ENCODE peak calls at places on chromosome 11, in eight cellular contexts. One of them, this sample, is unnamed.

GRCh38 chr11:9927670-9928069 is 263.8 kb downstream of the SWAP70 start:
- DNase-seq in body of pancreas: no peak
- DNase-seq in gastrocnemius medialis: no peak
- DNase-seq in fibroblast of lung: no peak
- DNase-seq in upper lobe of right lung: no peak
- DNase-seq in uterus: no peak
- DNase-seq in heart left ventricle: no peak
- DNase-seq in DND-41: no peak
- DNase-seq in this sample: no peak

GRCh38 chr11:86688398-86689179 is 16.2 kb upstream of the ME3 start:
- DNase-seq in upper lobe of right lung: no peak
- DNase-seq in body of pancreas: no peak
- DNase-seq in DND-41: no peak
- DNase-seq in gastrocnemius medialis: peak; percentile 43
- DNase-seq in uterus: no peak
- DNase-seq in fibroblast of lung: peak; percentile 72
- DNase-seq in heart left ventricle: no peak
- DNase-seq in this sample: peak; percentile 49

GRCh38 chr11:2975594-2975993 is 16.5 kb downstream of the NAP1L4 start:
- DNase-seq in heart left ventricle: no peak
- DNase-seq in uterus: no peak
- DNase-seq in DND-41: peak; percentile 41
- DNase-seq in body of pancreas: peak; percentile 36
- DNase-seq in upper lobe of right lung: no peak
- DNase-seq in fibroblast of lung: peak; percentile 55
- DNase-seq in gastrocnemius medialis: peak; percentile 29
- DNase-seq in this sample: no peak

GRCh38 chr11:34242037-34242625 is 115.7 kb downstream of the ABTB2 start:
- DNase-seq in fibroblast of lung: no peak
- DNase-seq in body of pancreas: no peak
- DNase-seq in gastrocnemius medialis: no peak
- DNase-seq in DND-41: no peak
- DNase-seq in uterus: no peak
- DNase-seq in heart left ventricle: no peak
- DNase-seq in upper lobe of right lung: no peak
- DNase-seq in this sample: no peak

GRCh38 chr11:31676280-31676982 is 134.7 kb downstream of the PAX6 start:
- DNase-seq in gastrocnemius medialis: no peak
- DNase-seq in uterus: no peak
- DNase-seq in body of pancreas: no peak
- DNase-seq in heart left ventricle: no peak
- DNase-seq in upper lobe of right lung: no peak
- DNase-seq in DND-41: no peak
- DNase-seq in fibroblast of lung: no peak
- DNase-seq in this sample: no peak

GRCh38 chr11:86696004-86696403 is 23.6 kb upstream of the ME3 start:
- DNase-seq in heart left ventricle: no peak
- DNase-seq in body of pancreas: no peak
- DNase-seq in DND-41: no peak
- DNase-seq in upper lobe of right lung: no peak
- DNase-seq in gastrocnemius medialis: no peak
- DNase-seq in fibroblast of lung: peak; percentile 95
- DNase-seq in uterus: no peak
- DNase-seq in this sample: no peak

GRCh38 chr11:104098555-104098954 is 62.1 kb downstream of the DDI1 start:
- DNase-seq in body of pancreas: no peak
- DNase-seq in heart left ventricle: no peak
- DNase-seq in fibroblast of lung: no peak
- DNase-seq in upper lobe of right lung: no peak
- DNase-seq in gastrocnemius medialis: no peak
- DNase-seq in uterus: no peak
- DNase-seq in DND-41: no peak
- DNase-seq in this sample: no peak

GRCh38 chr11:66007201-66007634 is 4.6 kb upstream of the CST6 start:
- DNase-seq in body of pancreas: no peak
- DNase-seq in gastrocnemius medialis: no peak
- DNase-seq in fibroblast of lung: no peak
- DNase-seq in heart left ventricle: no peak
- DNase-seq in upper lobe of right lung: no peak
- DNase-seq in DND-41: peak; percentile 48
- DNase-seq in uterus: no peak
- DNase-seq in this sample: no peak

GRCh38 chr11:63537293-63538101 is 889 bp downstream of the PLAAT4 start:
- DNase-seq in uterus: peak; percentile 82
- DNase-seq in gastrocnemius medialis: peak; percentile 62
- DNase-seq in DND-41: peak; percentile 33
- DNase-seq in upper lobe of right lung: peak; percentile 73
- DNase-seq in fibroblast of lung: peak; percentile 68
- DNase-seq in body of pancreas: peak; percentile 79
- DNase-seq in heart left ventricle: peak; percentile 74
- DNase-seq in this sample: peak; percentile 71

GRCh38 chr11:13215157-13215556 is 62.4 kb upstream of the BMAL1 start:
- DNase-seq in DND-41: no peak
- DNase-seq in heart left ventricle: no peak
- DNase-seq in upper lobe of right lung: no peak
- DNase-seq in gastrocnemius medialis: no peak
- DNase-seq in body of pancreas: no peak
- DNase-seq in fibroblast of lung: peak; percentile 89
- DNase-seq in uterus: no peak
- DNase-seq in this sample: no peak

GRCh38 chr11:7480132-7480531 is 5.2 kb upstream of the OLFML1 start:
- DNase-seq in fibroblast of lung: peak; percentile 65
- DNase-seq in upper lobe of right lung: no peak
- DNase-seq in heart left ventricle: no peak
- DNase-seq in DND-41: no peak
- DNase-seq in gastrocnemius medialis: no peak
- DNase-seq in uterus: no peak
- DNase-seq in body of pancreas: no peak
- DNase-seq in this sample: no peak

GRCh38 chr11:57274904-57275498 is 38.0 kb upstream of the APLNR start:
- DNase-seq in DND-41: no peak
- DNase-seq in fibroblast of lung: no peak
- DNase-seq in body of pancreas: no peak
- DNase-seq in gastrocnemius medialis: no peak
- DNase-seq in uterus: no peak
- DNase-seq in heart left ventricle: no peak
- DNase-seq in upper lobe of right lung: no peak
- DNase-seq in this sample: no peak

GRCh38 chr11:115159122-115159665 is 345.0 kb downstream of the CADM1 start:
- DNase-seq in body of pancreas: no peak
- DNase-seq in fibroblast of lung: no peak
- DNase-seq in upper lobe of right lung: no peak
- DNase-seq in heart left ventricle: no peak
- DNase-seq in gastrocnemius medialis: no peak
- DNase-seq in uterus: no peak
- DNase-seq in DND-41: no peak
- DNase-seq in this sample: no peak

GRCh38 chr11:120877746-120878365 is 146.0 kb upstream of the TBCEL start:
- DNase-seq in DND-41: no peak
- DNase-seq in heart left ventricle: no peak
- DNase-seq in uterus: no peak
- DNase-seq in body of pancreas: no peak
- DNase-seq in fibroblast of lung: no peak
- DNase-seq in gastrocnemius medialis: no peak
- DNase-seq in upper lobe of right lung: no peak
- DNase-seq in this sample: no peak

GRCh38 chr11:118625036-118625690 is 17.7 kb downstream of the PHLDB1 start:
- DNase-seq in fibroblast of lung: no peak
- DNase-seq in upper lobe of right lung: no peak
- DNase-seq in uterus: no peak
- DNase-seq in DND-41: no peak
- DNase-seq in gastrocnemius medialis: no peak
- DNase-seq in heart left ventricle: no peak
- DNase-seq in body of pancreas: no peak
- DNase-seq in this sample: no peak

GRCh38 chr11:57648791-57649735 is 649 bp downstream of the YPEL4 start:
- DNase-seq in body of pancreas: no peak
- DNase-seq in fibroblast of lung: no peak
- DNase-seq in DND-41: peak; percentile 59
- DNase-seq in upper lobe of right lung: no peak
- DNase-seq in heart left ventricle: no peak
- DNase-seq in uterus: no peak
- DNase-seq in gastrocnemius medialis: no peak
- DNase-seq in this sample: no peak

DNA sequence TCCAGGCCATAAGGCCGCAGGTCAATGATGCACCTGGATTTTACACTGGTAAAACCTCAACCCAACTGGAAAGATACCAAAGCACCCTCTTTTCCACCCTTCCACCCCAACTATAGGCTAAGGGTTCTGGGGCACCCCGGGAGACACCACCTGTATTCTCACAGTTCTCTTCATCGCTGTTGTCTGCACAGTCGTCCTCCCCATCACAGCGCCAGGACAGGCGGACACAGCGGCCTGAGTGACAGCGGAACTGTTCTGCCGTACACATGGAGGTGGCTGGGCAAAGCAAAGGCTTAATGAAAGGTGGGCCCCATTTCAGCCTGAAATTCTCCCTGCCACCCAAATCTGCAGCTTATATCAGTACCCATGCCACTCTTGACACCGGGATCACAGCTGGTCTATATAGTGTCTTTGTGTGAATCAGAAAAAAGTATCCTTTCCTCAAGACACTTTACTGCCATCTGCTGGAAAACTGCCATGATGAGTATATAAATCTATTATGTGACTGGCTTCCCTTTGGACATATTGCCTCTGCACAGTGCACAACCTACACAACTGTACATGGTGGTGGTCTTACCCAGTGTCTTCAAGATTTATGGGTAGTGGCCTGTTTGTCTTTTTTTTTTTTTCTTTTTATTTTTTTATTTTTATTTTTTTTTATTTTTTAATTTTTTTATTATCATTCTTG is 21.5 kb downstream of the LRP4 start:
- DNase-seq in body of pancreas: no peak
- DNase-seq in DND-41: peak; percentile 18
- DNase-seq in uterus: no peak
- DNase-seq in gastrocnemius medialis: no peak
- DNase-seq in fibroblast of lung: peak; percentile 40
- DNase-seq in upper lobe of right lung: no peak
- DNase-seq in heart left ventricle: no peak
- DNase-seq in this sample: no peak
- TF ChIP-seq CTCF in body of pancreas: no peak
- TF ChIP-seq CTCF in DND-41: peak; percentile 65
- TF ChIP-seq CTCF in uterus: no peak
- TF ChIP-seq CTCF in gastrocnemius medialis: no peak
- TF ChIP-seq CTCF in fibroblast of lung: peak; percentile 26
- TF ChIP-seq CTCF in upper lobe of right lung: peak; percentile 5
- TF ChIP-seq CTCF in heart left ventricle: no peak
- TF ChIP-seq CTCF in this sample: no peak

GRCh38 chr11:11843642-11844041 is 1.9 kb downstream of the USP47 start:
- DNase-seq in upper lobe of right lung: no peak
- DNase-seq in body of pancreas: no peak
- DNase-seq in DND-41: no peak
- DNase-seq in fibroblast of lung: no peak
- DNase-seq in gastrocnemius medialis: no peak
- DNase-seq in heart left ventricle: no peak
- DNase-seq in uterus: no peak
- DNase-seq in this sample: no peak
- H3K4me3 ChIP-seq in upper lobe of right lung: peak overlapping the region; percentile 79
- H3K4me3 ChIP-seq in body of pancreas: no peak overlapping the region
- H3K4me3 ChIP-seq in DND-41: peak overlapping the region; percentile 82
- H3K4me3 ChIP-seq in fibroblast of lung: peak overlapping the region; percentile 70
- H3K4me3 ChIP-seq in gastrocnemius medialis: peak overlapping the region; percentile 97
- H3K4me3 ChIP-seq in heart left ventricle: peak overlapping the region; percentile 63
- H3K4me3 ChIP-seq in uterus: peak overlapping the region; percentile 86
- H3K4me3 ChIP-seq in this sample: peak overlapping the region; percentile 80

GRCh38 chr11:100003985-100004384 is 683.1 kb upstream of the ARHGAP42 start:
- DNase-seq in DND-41: no peak
- DNase-seq in body of pancreas: no peak
- DNase-seq in upper lobe of right lung: no peak
- DNase-seq in uterus: no peak
- DNase-seq in heart left ventricle: no peak
- DNase-seq in fibroblast of lung: no peak
- DNase-seq in gastrocnemius medialis: no peak
- DNase-seq in this sample: no peak
- H3K9me3 ChIP-seq in DND-41: peaks cover 4% of the 10 kb centered on the region
- H3K9me3 ChIP-seq in body of pancreas: no peaks in the 10 kb centered on the region
- H3K9me3 ChIP-seq in upper lobe of right lung: no peaks in the 10 kb centered on the region
- H3K9me3 ChIP-seq in uterus: no peaks in the 10 kb centered on the region
- H3K9me3 ChIP-seq in heart left ventricle: no peaks in the 10 kb centered on the region
- H3K9me3 ChIP-seq in fibroblast of lung: no peaks in the 10 kb centered on the region
- H3K9me3 ChIP-seq in gastrocnemius medialis: no peaks in the 10 kb centered on the region
- H3K9me3 ChIP-seq in this sample: no peaks in the 10 kb centered on the region

DNA sequence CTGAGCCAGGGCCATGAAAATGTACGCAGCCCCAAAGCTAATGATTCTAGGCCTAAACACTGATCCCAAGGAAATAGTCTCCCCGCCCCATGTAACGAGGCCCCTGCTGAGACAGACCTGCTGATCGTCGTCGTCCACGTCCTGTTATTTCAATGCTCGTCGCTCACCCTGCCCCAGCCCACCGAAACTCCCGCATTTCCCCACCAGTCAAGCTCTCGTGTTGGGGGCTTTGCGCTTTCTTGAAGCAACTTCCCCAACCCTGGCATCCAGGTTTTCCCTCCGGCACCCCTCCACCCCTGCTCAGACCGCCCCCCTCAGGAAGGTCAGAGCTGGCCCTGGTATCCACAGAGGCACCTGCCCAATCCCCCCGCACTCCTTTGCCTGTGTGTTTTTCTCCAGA is 58.8 kb upstream of the LINC01488 start:
- DNase-seq in body of pancreas: no peak
- DNase-seq in DND-41: no peak
- DNase-seq in heart left ventricle: no peak
- DNase-seq in upper lobe of right lung: peak; percentile 36
- DNase-seq in gastrocnemius medialis: no peak
- DNase-seq in uterus: no peak
- DNase-seq in fibroblast of lung: no peak
- DNase-seq in this sample: no peak
- TF ChIP-seq CTCF in body of pancreas: no peak
- TF ChIP-seq CTCF in DND-41: no peak
- TF ChIP-seq CTCF in heart left ventricle: no peak
- TF ChIP-seq CTCF in upper lobe of right lung: no peak
- TF ChIP-seq CTCF in gastrocnemius medialis: no peak
- TF ChIP-seq CTCF in uterus: no peak
- TF ChIP-seq CTCF in fibroblast of lung: no peak
- TF ChIP-seq CTCF in this sample: no peak

GRCh38 chr11:130314749-130315285 is at the start of gene ZBTB44:
- DNase-seq in fibroblast of lung: peak; percentile 91
- DNase-seq in body of pancreas: peak; percentile 94
- DNase-seq in gastrocnemius medialis: peak; percentile 91
- DNase-seq in uterus: peak; percentile 91
- DNase-seq in DND-41: peak; percentile 93
- DNase-seq in heart left ventricle: peak; percentile 94
- DNase-seq in upper lobe of right lung: peak; percentile 96
- DNase-seq in this sample: peak; percentile 95

GRCh38 chr11:130310622-130311021 is 4.1 kb downstream of the ZBTB44 start:
- DNase-seq in fibroblast of lung: no peak
- DNase-seq in upper lobe of right lung: no peak
- DNase-seq in gastrocnemius medialis: no peak
- DNase-seq in uterus: no peak
- DNase-seq in DND-41: no peak
- DNase-seq in body of pancreas: no peak
- DNase-seq in heart left ventricle: no peak
- DNase-seq in this sample: no peak

GRCh38 chr11:130313383-130314183 is 1.1 kb downstream of the ZBTB44 start:
- DNase-seq in upper lobe of right lung: no peak
- DNase-seq in uterus: no peak
- DNase-seq in DND-41: no peak
- DNase-seq in gastrocnemius medialis: no peak
- DNase-seq in heart left ventricle: no peak
- DNase-seq in fibroblast of lung: peak; percentile 19
- DNase-seq in body of pancreas: no peak
- DNase-seq in this sample: no peak

GRCh38 chr11:130314184-130314748 is 451 bp downstream of the ZBTB44 start:
- DNase-seq in uterus: peak; percentile 63
- DNase-seq in body of pancreas: peak; percentile 74
- DNase-seq in upper lobe of right lung: peak; percentile 88
- DNase-seq in gastrocnemius medialis: peak; percentile 69
- DNase-seq in fibroblast of lung: peak; percentile 29
- DNase-seq in DND-41: no peak
- DNase-seq in heart left ventricle: peak; percentile 71
- DNase-seq in this sample: peak; percentile 93

GRCh38 chr11:130312046-130312445 is 2.7 kb downstream of the ZBTB44 start:
- DNase-seq in gastrocnemius medialis: no peak
- DNase-seq in fibroblast of lung: no peak
- DNase-seq in heart left ventricle: no peak
- DNase-seq in upper lobe of right lung: no peak
- DNase-seq in uterus: no peak
- DNase-seq in DND-41: no peak
- DNase-seq in body of pancreas: no peak
- DNase-seq in this sample: no peak
- H3K4me3 ChIP-seq in gastrocnemius medialis: no peak overlapping the region
- H3K4me3 ChIP-seq in fibroblast of lung: no peak overlapping the region
- H3K4me3 ChIP-seq in heart left ventricle: no peak overlapping the region
- H3K4me3 ChIP-seq in upper lobe of right lung: no peak overlapping the region
- H3K4me3 ChIP-seq in uterus: no peak overlapping the region
- H3K4me3 ChIP-seq in DND-41: peak overlapping the region; percentile 41
- H3K4me3 ChIP-seq in body of pancreas: no peak overlapping the region
- H3K4me3 ChIP-seq in this sample: no peak overlapping the region

This sample was measured in left lung.